ENCODE peak calls at places on chromosome 13, in eight cellular contexts. R, S, I, L, U, Q, A and Y are unnamed samples.

GRCh38 chr13:109836629-109837607 is 50.5 kb upstream of the IRS2 start:
- DNase-seq in R (no peak), S (no peak), I (no peak), L (no peak), U (no peak), Q (no peak), A (no peak), Y (no peak)

GRCh38 chr13:76825415-76825814 is 60.8 kb downstream of the KCTD12 start:
- DNase-seq in R (no peak), S (no peak), I (no peak), L (no peak), U (peak; percentile 30), Q (no peak), A (no peak), Y (no peak)

GRCh38 chr13:48896312-48896711 is 79.4 kb upstream of the FNDC3A start:
- DNase-seq in R (no peak), S (no peak), I (no peak), L (no peak), U (peak; percentile 45), Q (no peak), A (peak; percentile 4), Y (no peak)

GRCh38 chr13:58999851-59000250 is 1163.9 kb downstream of the DIAPH3 start:
- DNase-seq in R (no peak), S (no peak), I (no peak), L (no peak), U (no peak), Q (no peak), A (no peak), Y (no peak)

GRCh38 chr13:65638572-65639168 is 1591.5 kb downstream of the PCDH9 start:
- DNase-seq in R (no peak), S (no peak), I (no peak), L (peak; percentile 55), U (peak; percentile 48), Q (no peak), A (peak; percentile 29), Y (peak; percentile 25)

GRCh38 chr13:82751221-82751620 is 1131.1 kb downstream of the SLITRK1 start:
- DNase-seq in R (no peak), S (no peak), I (no peak), L (no peak), U (no peak), Q (no peak), A (no peak), Y (no peak)

GRCh38 chr13:37485766-37486165 is 112.8 kb downstream of the POSTN start:
- DNase-seq in R (no peak), S (no peak), I (no peak), L (no peak), U (peak; percentile 12), Q (no peak), A (no peak), Y (no peak)

GRCh38 chr13:65656740-65657329 is 1573.3 kb downstream of the PCDH9 start:
- DNase-seq in R (no peak), S (no peak), I (no peak), L (no peak), U (peak; percentile 6), Q (no peak), A (peak; percentile 4), Y (no peak)

GRCh38 chr13:28027607-28028364 is 39.3 kb upstream of the URAD start:
- DNase-seq in R (no peak), S (no peak), I (no peak), L (no peak), U (no peak), Q (no peak), A (no peak), Y (no peak)

GRCh38 chr13:79519252-79519651 is 38.3 kb downstream of the NDFIP2 start:
- DNase-seq in R (no peak), S (no peak), I (no peak), L (no peak), U (peak; percentile 72), Q (no peak), A (peak; percentile 3), Y (no peak)

GRCh38 chr13:48571121-48571901 is 38.4 kb upstream of the RCBTB2 start:
- DNase-seq in R (peak; percentile 25), S (no peak), I (no peak), L (peak; percentile 36), U (peak; percentile 72), Q (peak; percentile 23), A (no peak), Y (peak; percentile 63)

DNA sequence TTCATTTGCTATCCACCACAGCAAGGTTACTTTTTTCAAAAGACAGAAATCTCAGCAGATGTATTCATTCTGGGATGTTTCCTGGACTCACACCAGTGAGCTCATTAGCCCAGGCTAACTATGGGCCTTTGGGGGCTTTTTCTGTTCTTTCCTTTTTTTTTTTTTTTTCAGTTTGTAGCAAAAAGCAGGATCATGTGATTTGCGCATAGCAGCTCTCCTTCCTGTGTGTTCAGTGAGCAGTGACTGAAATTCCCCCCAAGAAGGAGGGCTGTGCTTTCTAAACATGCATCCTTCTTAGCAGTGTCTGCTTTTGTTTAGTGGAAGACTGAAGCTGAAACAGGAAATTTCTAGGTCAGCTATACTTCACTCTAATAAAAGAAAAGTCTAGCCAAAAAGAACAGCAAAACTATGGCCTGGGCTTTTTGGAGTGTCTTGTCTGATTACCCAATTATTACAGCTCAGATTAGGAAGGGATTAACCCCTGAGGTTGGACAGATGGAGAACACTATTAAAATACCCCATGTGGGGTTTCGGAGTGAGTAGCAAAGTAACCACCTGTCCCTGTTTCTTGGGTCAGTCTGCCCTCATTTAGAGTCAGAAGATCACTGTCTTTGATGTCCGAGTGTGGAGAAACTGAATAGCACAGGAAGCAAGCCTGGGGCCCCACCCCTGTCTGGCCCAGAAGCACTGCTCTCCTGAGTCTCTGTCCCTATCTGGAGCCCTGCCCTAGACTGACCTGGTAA is 8.9 kb upstream of the AMER2 start:
- DNase-seq in R (no peak), S (no peak), I (no peak), L (no peak), U (no peak), Q (no peak), A (no peak), Y (no peak)
- H3K27ac ChIP-seq in R (no peak overlapping the region), S (no peak overlapping the region), I (no peak overlapping the region), L (no peak overlapping the region), U (no peak overlapping the region), Q (no peak overlapping the region), A (no peak overlapping the region), Y (no peak overlapping the region)

GRCh38 chr13:74046461-74046860 is 87.7 kb downstream of the KLF12 start:
- DNase-seq in R (no peak), S (no peak), I (no peak), L (no peak), U (peak; percentile 54), Q (no peak), A (no peak), Y (no peak)
- H3K4me1 ChIP-seq in R (peaks cover 1% of the 10 kb centered on the region), S (no peaks in the 10 kb centered on the region), I (peaks cover 48% of the 10 kb centered on the region), L (peaks cover 15% of the 10 kb centered on the region), U (peaks cover 23% of the 10 kb centered on the region), Q (no peaks in the 10 kb centered on the region), A (peaks cover 7% of the 10 kb centered on the region), Y (peaks cover 5% of the 10 kb centered on the region)

GRCh38 chr13:24276310-24276709 is 33.1 kb upstream of the C1QTNF9 start:
- DNase-seq in R (no peak), S (no peak), I (no peak), L (no peak), U (no peak), Q (no peak), A (no peak), Y (no peak)

GRCh38 chr13:24273926-24274325 is 35.5 kb upstream of the C1QTNF9 start:
- DNase-seq in R (no peak), S (no peak), I (no peak), L (no peak), U (no peak), Q (no peak), A (no peak), Y (no peak)

GRCh38 chr13:24275041-24275440 is 34.3 kb upstream of the C1QTNF9 start:
- DNase-seq in R (no peak), S (no peak), I (no peak), L (no peak), U (no peak), Q (no peak), A (no peak), Y (no peak)

GRCh38 chr13:24272452-24273161 is 36.8 kb upstream of the C1QTNF9 start:
- DNase-seq in R (peak; percentile 44), S (peak; percentile 77), I (no peak), L (no peak), U (no peak), Q (peak; percentile 86), A (no peak), Y (peak; percentile 83)

GRCh38 chr13:24274452-24274971 is 34.9 kb upstream of the C1QTNF9 start:
- DNase-seq in R (peak; percentile 75), S (no peak), I (peak; percentile 62), L (no peak), U (no peak), Q (no peak), A (no peak), Y (peak; percentile 53)
- H3K4me3 ChIP-seq in R (no peak overlapping the region), S (no peak overlapping the region), I (no peak overlapping the region), L (no peak overlapping the region), U (no peak overlapping the region), Q (no peak overlapping the region), A (no peak overlapping the region), Y (no peak overlapping the region)

GRCh38 chr13:34939771-34940170 is 2.3 kb upstream of the NBEA start:
- DNase-seq in R (no peak), S (no peak), I (no peak), L (no peak), U (no peak), Q (no peak), A (no peak), Y (no peak)

GRCh38 chr13:34942732-34943674 is 933 bp downstream of the NBEA start:
- DNase-seq in R (peak; percentile 11), S (peak; percentile 78), I (peak; percentile 24), L (peak; percentile 56), U (peak; percentile 36), Q (peak; percentile 65), A (peak; percentile 38), Y (peak; percentile 50)

GRCh38 chr13:34941835-34942731 is at the start of gene NBEA:
- DNase-seq in R (peak; percentile 77), S (peak; percentile 88), I (peak; percentile 77), L (peak; percentile 87), U (peak; percentile 78), Q (peak; percentile 82), A (peak; percentile 76), Y (peak; percentile 83)

GRCh38 chr13:34941436-34941834 is 635 bp upstream of the NBEA start:
- DNase-seq in R (no peak), S (no peak), I (no peak), L (peak; percentile 24), U (peak; percentile 5), Q (no peak), A (no peak), Y (peak; percentile 14)

DNA sequence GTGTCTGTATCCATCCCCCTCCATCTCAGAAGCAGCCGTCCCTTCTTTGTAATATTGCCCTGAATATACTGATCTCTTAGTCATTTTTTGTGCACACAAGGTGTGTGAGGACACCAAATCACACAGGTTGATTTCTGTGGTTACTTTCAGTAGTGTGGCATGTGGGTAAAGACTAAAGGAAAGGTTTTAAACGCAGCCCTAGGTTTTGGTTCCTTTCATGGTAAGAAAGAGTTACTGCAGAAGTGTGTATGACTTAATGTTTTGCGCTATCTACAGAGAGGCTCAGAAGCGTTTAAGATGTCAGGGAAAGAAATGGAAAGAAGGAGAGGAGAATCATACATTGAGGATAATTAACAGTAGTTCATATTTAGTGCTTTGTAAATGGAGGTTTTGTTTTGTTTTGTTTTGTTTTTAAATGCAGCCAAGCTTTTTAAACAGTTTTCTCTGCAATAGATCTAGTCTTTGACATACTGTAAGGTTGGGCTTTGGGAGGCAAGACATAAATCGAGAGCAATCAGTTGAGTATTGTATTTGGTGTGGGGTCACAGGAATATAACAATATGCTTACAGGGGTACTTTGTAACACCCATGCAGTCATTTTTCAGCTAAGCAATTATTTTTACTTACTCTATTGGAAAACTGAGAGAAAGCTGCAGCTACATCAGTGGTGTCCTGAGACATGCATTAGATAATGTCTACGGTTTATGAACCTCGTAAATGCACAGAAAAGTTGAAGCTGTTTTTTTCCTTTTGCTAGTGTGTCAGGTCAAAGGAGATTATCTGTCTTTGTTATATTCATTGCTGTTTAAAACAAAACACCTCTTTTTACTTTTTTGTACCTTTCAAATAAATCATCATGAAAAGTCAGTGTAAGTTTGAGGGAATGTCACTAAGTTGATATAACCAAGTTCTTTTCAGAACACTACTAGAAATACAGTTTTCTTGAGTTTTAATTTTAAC is 1.9 kb downstream of the NBEA start:
- DNase-seq in R (no peak), S (no peak), I (no peak), L (no peak), U (no peak), Q (no peak), A (no peak), Y (no peak)
- H3K27ac ChIP-seq in R (no peak overlapping the region), S (no peak overlapping the region), I (no peak overlapping the region), L (no peak overlapping the region), U (no peak overlapping the region), Q (no peak overlapping the region), A (no peak overlapping the region), Y (no peak overlapping the region)